ENCODE peak calls at places on chromosomes 13 and 19, in six cellular contexts. Y is Panc1, N is HepG2, Q is HCT116, K is GM23338, E is K562. P is an unnamed sample.

GRCh38 chr19:34241513-34242337 is 12.6 kb upstream of the GARRE1 start:
- DNase-seq in Y (no peak), N (peak; percentile 53), Q (no peak), K (peak; percentile 93), E (peak; percentile 69), P (peak; percentile 18)

GRCh38 chr19:33946535-33947323 is 150.1 kb downstream of the KCTD15 start:
- DNase-seq in Y (no peak), N (peak; percentile 81), Q (no peak), K (no peak), E (no peak), P (no peak)

GRCh38 chr19:33186835-33187540 is 7.1 kb upstream of the LRP3 start:
- DNase-seq in Y (no peak), N (no peak), Q (no peak), K (no peak), E (no peak), P (peak; percentile 80)

GRCh38 chr19:42184401-42184861 is 33.0 kb downstream of the DEDD2 start:
- DNase-seq in Y (no peak), N (peak; percentile 59), Q (peak; percentile 64), K (peak; percentile 97), E (peak; percentile 86), P (peak; percentile 66)

GRCh38 chr19:4866595-4867424 is 657 bp downstream of the PLIN3 start:
- DNase-seq in Y (no peak), N (peak; percentile 34), Q (no peak), K (peak; percentile 79), E (peak; percentile 71), P (peak; percentile 64)

GRCh38 chr19:39156230-39156890 is 30.8 kb downstream of the PAK4 start:
- DNase-seq in Y (no peak), N (no peak), Q (no peak), K (no peak), E (peak; percentile 54), P (no peak)

GRCh38 chr19:16587031-16588023 is 15.1 kb upstream of the SLC35E1 start:
- DNase-seq in Y (no peak), N (no peak), Q (no peak), K (peak; percentile 32), E (no peak), P (peak; percentile 80)

GRCh38 chr13:41613984-41614581 is 156.7 kb downstream of the RGCC start:
- DNase-seq in Y (no peak), N (peak; percentile 94), Q (peak; percentile 23), K (no peak), E (no peak), P (no peak)

GRCh38 chr13:41139296-41139966 is 6.8 kb upstream of the KBTBD6 start:
- DNase-seq in Y (no peak), N (no peak), Q (no peak), K (no peak), E (no peak), P (no peak)

GRCh38 chr13:108322206-108322824 is 52.8 kb downstream of the TNFSF13B start:
- DNase-seq in Y (peak; percentile 10), N (peak; percentile 23), Q (peak; percentile 28), K (peak; percentile 70), E (peak; percentile 47), P (peak; percentile 49)

GRCh38 chr13:77698211-77699058 is 948 bp downstream of the SLAIN1 start:
- DNase-seq in Y (no peak), N (no peak), Q (no peak), K (peak; percentile 62), E (no peak), P (peak; percentile 38)

GRCh38 chr13:75876371-75877050 is 240.4 kb downstream of the LMO7 start:
- DNase-seq in Y (peak; percentile 45), N (peak; percentile 46), Q (peak; percentile 60), K (peak; percentile 85), E (peak; percentile 74), P (peak; percentile 73)

GRCh38 chr13:46050771-46051170 is 1.8 kb downstream of the ZC3H13 start:
- DNase-seq in Y (no peak), N (no peak), Q (no peak), K (no peak), E (no peak), P (no peak)

GRCh38 chr13:42807236-42807635 is 25.9 kb downstream of the FAM216B start:
- DNase-seq in Y (no peak), N (no peak), Q (no peak), K (no peak), E (no peak), P (no peak)

GRCh38 chr13:113224486-113224885 is 15.1 kb downstream of the CUL4A start:
- DNase-seq in Y (no peak), N (no peak), Q (no peak), K (no peak), E (no peak), P (no peak)

GRCh38 chr13:25963681-25964080 is 88.1 kb downstream of the SHISA2 start:
- DNase-seq in Y (no peak), N (no peak), Q (no peak), K (no peak), E (no peak), P (no peak)

GRCh38 chr13:20190481-20191310 is 2.0 kb downstream of the GJB2 start:
- DNase-seq in Y (no peak), N (no peak), Q (no peak), K (no peak), E (no peak), P (no peak)

GRCh38 chr13:86933676-86934075 is 737.5 kb upstream of the SLITRK5 start:
- DNase-seq in Y (no peak), N (no peak), Q (no peak), K (peak; percentile 11), E (no peak), P (no peak)

GRCh38 chr13:57123660-57124059 is 17.1 kb upstream of the PRR20A start:
- DNase-seq in Y (no peak), N (no peak), Q (no peak), K (no peak), E (no peak), P (no peak)

GRCh38 chr13:43484432-43485225 is 302.1 kb downstream of the ENOX1 start:
- DNase-seq in Y (no peak), N (no peak), Q (no peak), K (no peak), E (no peak), P (no peak)

GRCh38 chr19:29537181-29537580 is 11.4 kb downstream of the VSTM2B start:
- DNase-seq in Y (no peak), N (no peak), Q (no peak), K (no peak), E (no peak), P (no peak)

GRCh38 chr19:2149980-2150793 is 1.2 kb downstream of the AP3D1 start:
- DNase-seq in Y (no peak), N (no peak), Q (no peak), K (peak; percentile 47), E (peak; percentile 38), P (peak; percentile 28)

GRCh38 chr19:21256722-21257121 is 72.5 kb downstream of the ZNF708 start:
- DNase-seq in Y (no peak), N (peak; percentile 48), Q (peak; percentile 23), K (peak; percentile 91), E (peak; percentile 34), P (no peak)

GRCh38 chr13:114145256-114145655 is 12.8 kb upstream of the RASA3 start:
- DNase-seq in Y (no peak), N (no peak), Q (no peak), K (no peak), E (no peak), P (no peak)

GRCh38 chr13:42363941-42364612 is 92.1 kb downstream of the AKAP11 start:
- DNase-seq in Y (no peak), N (no peak), Q (no peak), K (peak; percentile 28), E (no peak), P (no peak)

GRCh38 chr19:1481893-1482360 is 2.9 kb upstream of the C19orf25 start:
- DNase-seq in Y (no peak), N (no peak), Q (no peak), K (no peak), E (no peak), P (no peak)

GRCh38 chr13:105442040-105442439 is 1093.4 kb downstream of the EFNB2 start:
- DNase-seq in Y (no peak), N (no peak), Q (no peak), K (no peak), E (no peak), P (no peak)

GRCh38 chr19:38425810-38426466 is at the start of gene RASGRP4:
- DNase-seq in Y (no peak), N (no peak), Q (no peak), K (peak; percentile 75), E (peak; percentile 81), P (peak; percentile 78)

GRCh38 chr19:1232231-1232637 is 5.6 kb downstream of the CBARP start:
- DNase-seq in Y (no peak), N (no peak), Q (no peak), K (no peak), E (no peak), P (no peak)

GRCh38 chr19:56106993-56107392 is 14.1 kb downstream of the ZNF787 start:
- DNase-seq in Y (no peak), N (no peak), Q (no peak), K (no peak), E (no peak), P (no peak)

GRCh38 chr19:56104423-56104822 is 16.7 kb downstream of the ZNF787 start:
- DNase-seq in Y (no peak), N (no peak), Q (no peak), K (no peak), E (no peak), P (no peak)

GRCh38 chr19:56106397-56106849 is 14.7 kb downstream of the ZNF787 start:
- DNase-seq in Y (no peak), N (no peak), Q (no peak), K (no peak), E (no peak), P (no peak)

GRCh38 chr19:56103027-56103614 is 18.0 kb downstream of the ZNF787 start:
- DNase-seq in Y (no peak), N (no peak), Q (no peak), K (no peak), E (no peak), P (no peak)

GRCh38 chr19:56105090-56105701 is 15.9 kb downstream of the ZNF787 start:
- DNase-seq in Y (no peak), N (peak; percentile 78), Q (peak; percentile 15), K (peak; percentile 92), E (no peak), P (no peak)
- TF ChIP-seq CTCF in Y (peak; percentile 95), N (peak; percentile 82), Q (peak; percentile 75), K (peak; percentile 79), E (peak; percentile 11), P (peak; percentile 54)

GRCh38 chr19:10862561-10863106 is 8.7 kb upstream of the CARM1 start:
- DNase-seq in Y (no peak), N (no peak), Q (no peak), K (no peak), E (peak; percentile 64), P (no peak)
- TF ChIP-seq REST in Y (no peak), N (no peak), Q (no peak), K (no peak), E (no peak), P (no peak)

GRCh38 chr19:6150289-6150688 is 14.8 kb downstream of the ACSBG2 start:
- DNase-seq in Y (no peak), N (no peak), Q (no peak), K (no peak), E (no peak), P (no peak)
- TF ChIP-seq POLR2AphosphoS5 in Y (no peak), N (no peak), Q (no peak), K (no peak), E (no peak), P (no peak)

DNA sequence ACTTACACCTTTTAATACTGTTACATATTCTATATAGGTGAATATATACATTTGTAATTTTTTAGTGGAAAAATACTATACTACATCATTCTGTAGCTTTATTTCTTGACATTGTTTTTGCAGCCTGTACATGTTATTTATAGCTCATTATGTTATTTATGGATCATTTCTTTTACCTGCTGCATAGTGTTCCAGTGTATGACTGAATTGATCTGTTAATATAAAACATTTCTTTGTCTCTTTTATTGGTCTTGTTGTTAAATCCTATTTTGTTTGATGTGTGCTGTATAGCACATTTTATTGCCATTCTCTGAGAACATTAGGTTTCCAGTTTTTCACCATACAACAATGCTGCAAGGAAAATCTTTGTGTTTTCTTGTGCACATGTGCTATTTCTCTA is 2.4 kb downstream of the SETDB2 start:
- DNase-seq in Y (no peak), N (no peak), Q (no peak), K (no peak), E (no peak), P (no peak)
- TF ChIP-seq CTCF in Y (no peak), N (no peak), Q (no peak), K (no peak), E (no peak), P (no peak)

P was measured in HL-60.